ENCODE peak calls at places on chromosome 19, in four cellular contexts. One of them, this sample, is unnamed.

GRCh38 chr19:30512748-30513389 is 140.7 kb downstream of the ZNF536 start:
- DNase-seq in fibroblast of pulmonary artery: no peak
- DNase-seq in GM23338: no peak
- DNase-seq in uterus: no peak
- DNase-seq in this sample: peak; percentile 73

GRCh38 chr19:52492991-52493470 is 34.4 kb upstream of the ZNF808 start:
- DNase-seq in fibroblast of pulmonary artery: no peak
- DNase-seq in GM23338: peak; percentile 84
- DNase-seq in uterus: no peak
- DNase-seq in this sample: peak; percentile 28

GRCh38 chr19:53916004-53916403 is 6.9 kb downstream of the CACNG7 start:
- DNase-seq in fibroblast of pulmonary artery: no peak
- DNase-seq in GM23338: no peak
- DNase-seq in uterus: no peak
- DNase-seq in this sample: no peak

GRCh38 chr19:31666126-31666525 is 316.9 kb upstream of the TSHZ3 start:
- DNase-seq in fibroblast of pulmonary artery: no peak
- DNase-seq in GM23338: no peak
- DNase-seq in uterus: no peak
- DNase-seq in this sample: no peak

GRCh38 chr19:46303702-46304397 is 7.0 kb downstream of the HIF3A start:
- DNase-seq in fibroblast of pulmonary artery: peak; percentile 64
- DNase-seq in GM23338: peak; percentile 100
- DNase-seq in uterus: peak; percentile 56
- DNase-seq in this sample: peak; percentile 75

GRCh38 chr19:33472696-33473624 is 48.6 kb downstream of the PEPD start:
- DNase-seq in fibroblast of pulmonary artery: peak; percentile 74
- DNase-seq in GM23338: no peak
- DNase-seq in uterus: peak; percentile 23
- DNase-seq in this sample: peak; percentile 89

GRCh38 chr19:22617614-22618325 is 16.4 kb upstream of the ZNF492 start:
- DNase-seq in fibroblast of pulmonary artery: no peak
- DNase-seq in GM23338: no peak
- DNase-seq in uterus: peak; percentile 59
- DNase-seq in this sample: no peak

GRCh38 chr19:21109116-21109515 is 27.1 kb downstream of the ZNF714 start:
- DNase-seq in fibroblast of pulmonary artery: peak; percentile 31
- DNase-seq in GM23338: no peak
- DNase-seq in uterus: no peak
- DNase-seq in this sample: peak; percentile 5

GRCh38 chr19:35545855-35546381 is 492 bp downstream of the TMEM147 start:
- DNase-seq in fibroblast of pulmonary artery: no peak
- DNase-seq in GM23338: peak; percentile 63
- DNase-seq in uterus: peak; percentile 41
- DNase-seq in this sample: peak; percentile 67

GRCh38 chr19:34330116-34330515 is 34.9 kb upstream of the GPI start:
- DNase-seq in fibroblast of pulmonary artery: no peak
- DNase-seq in GM23338: no peak
- DNase-seq in uterus: no peak
- DNase-seq in this sample: no peak

GRCh38 chr19:37227996-37228395 is 10.0 kb downstream of the ZNF383 start:
- DNase-seq in fibroblast of pulmonary artery: no peak
- DNase-seq in GM23338: peak; percentile 84
- DNase-seq in uterus: no peak
- DNase-seq in this sample: no peak

GRCh38 chr19:16429066-16429758 is 42.6 kb downstream of the EPS15L1 start:
- DNase-seq in fibroblast of pulmonary artery: no peak
- DNase-seq in GM23338: no peak
- DNase-seq in uterus: no peak
- DNase-seq in this sample: no peak

GRCh38 chr19:18415177-18415867 is 3.9 kb upstream of the SSBP4 start:
- DNase-seq in fibroblast of pulmonary artery: peak; percentile 97
- DNase-seq in GM23338: no peak
- DNase-seq in uterus: peak; percentile 91
- DNase-seq in this sample: peak; percentile 87

GRCh38 chr19:30651066-30651465 is 278.9 kb downstream of the ZNF536 start:
- DNase-seq in fibroblast of pulmonary artery: no peak
- DNase-seq in GM23338: no peak
- DNase-seq in uterus: no peak
- DNase-seq in this sample: no peak

GRCh38 chr19:46841458-46842083 is 9.1 kb downstream of the AP2S1 start:
- DNase-seq in fibroblast of pulmonary artery: peak; percentile 68
- DNase-seq in GM23338: no peak
- DNase-seq in uterus: peak; percentile 60
- DNase-seq in this sample: peak; percentile 54

GRCh38 chr19:2084993-2085720 is 11.0 kb downstream of the MOB3A start:
- DNase-seq in fibroblast of pulmonary artery: peak; percentile 38
- DNase-seq in GM23338: no peak
- DNase-seq in uterus: no peak
- DNase-seq in this sample: no peak

GRCh38 chr19:6359942-6360341 is 1.4 kb upstream of the CLPP start:
- DNase-seq in fibroblast of pulmonary artery: no peak
- DNase-seq in GM23338: no peak
- DNase-seq in uterus: no peak
- DNase-seq in this sample: no peak

GRCh38 chr19:57302727-57303401 is 17.4 kb upstream of the ZNF543 start:
- DNase-seq in fibroblast of pulmonary artery: no peak
- DNase-seq in GM23338: peak; percentile 53
- DNase-seq in uterus: no peak
- DNase-seq in this sample: no peak

GRCh38 chr19:4707322-4707721 is 16.3 kb downstream of the DPP9 start:
- DNase-seq in fibroblast of pulmonary artery: no peak
- DNase-seq in GM23338: no peak
- DNase-seq in uterus: no peak
- DNase-seq in this sample: no peak

GRCh38 chr19:10678813-10679212 is 22.4 kb upstream of the QTRT1 start:
- DNase-seq in fibroblast of pulmonary artery: no peak
- DNase-seq in GM23338: no peak
- DNase-seq in uterus: no peak
- DNase-seq in this sample: no peak

GRCh38 chr19:48244289-48244688 is 11.4 kb downstream of the CARD8 start:
- DNase-seq in fibroblast of pulmonary artery: peak; percentile 47
- DNase-seq in GM23338: no peak
- DNase-seq in uterus: no peak
- DNase-seq in this sample: no peak

GRCh38 chr19:17716309-17716929 is 2.9 kb upstream of the MAP1S start:
- DNase-seq in fibroblast of pulmonary artery: no peak
- DNase-seq in GM23338: peak; percentile 67
- DNase-seq in uterus: no peak
- DNase-seq in this sample: peak; percentile 26

GRCh38 chr19:45657520-45658163 is 10.4 kb upstream of the GIPR start:
- DNase-seq in fibroblast of pulmonary artery: no peak
- DNase-seq in GM23338: no peak
- DNase-seq in uterus: no peak
- DNase-seq in this sample: no peak

GRCh38 chr19:13613447-13613846 is 107.2 kb upstream of the CACNA1A start:
- DNase-seq in fibroblast of pulmonary artery: no peak
- DNase-seq in GM23338: no peak
- DNase-seq in uterus: no peak
- DNase-seq in this sample: no peak

GRCh38 chr19:30148039-30148438 is 206.0 kb downstream of the URI1 start:
- DNase-seq in fibroblast of pulmonary artery: no peak
- DNase-seq in GM23338: no peak
- DNase-seq in uterus: no peak
- DNase-seq in this sample: no peak

GRCh38 chr19:954672-955494 is 29.0 kb downstream of the ARID3A start:
- DNase-seq in fibroblast of pulmonary artery: no peak
- DNase-seq in GM23338: no peak
- DNase-seq in uterus: no peak
- DNase-seq in this sample: no peak

DNA sequence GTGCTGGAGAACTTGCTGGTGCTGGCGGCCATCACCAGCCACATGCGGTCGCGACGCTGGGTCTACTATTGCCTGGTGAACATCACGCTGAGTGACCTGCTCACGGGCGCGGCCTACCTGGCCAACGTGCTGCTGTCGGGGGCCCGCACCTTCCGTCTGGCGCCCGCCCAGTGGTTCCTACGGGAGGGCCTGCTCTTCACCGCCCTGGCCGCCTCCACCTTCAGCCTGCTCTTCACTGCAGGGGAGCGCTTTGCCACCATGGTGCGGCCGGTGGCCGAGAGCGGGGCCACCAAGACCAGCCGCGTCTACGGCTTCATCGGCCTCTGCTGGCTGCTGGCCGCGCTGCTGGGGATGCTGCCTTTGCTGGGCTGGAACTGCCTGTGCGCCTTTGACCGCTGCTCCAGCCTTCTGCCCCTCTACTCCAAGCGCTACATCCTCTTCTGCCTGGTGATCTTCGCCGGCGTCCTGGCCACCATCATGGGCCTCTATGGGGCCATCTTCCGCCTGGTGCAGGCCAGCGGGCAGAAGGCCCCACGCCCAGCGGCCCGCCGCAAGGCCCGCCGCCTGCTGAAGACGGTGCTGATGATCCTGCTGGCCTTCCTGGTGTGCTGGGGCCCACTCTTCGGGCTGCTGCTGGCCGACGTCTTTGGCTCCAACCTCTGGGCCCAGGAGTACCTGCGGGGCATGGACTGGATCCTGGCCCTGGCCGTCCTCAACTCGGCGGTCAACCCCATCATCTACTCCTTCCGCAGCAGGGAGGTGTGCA is 587 bp downstream of the S1PR4 start:
- DNase-seq in fibroblast of pulmonary artery: no peak
- DNase-seq in GM23338: no peak
- DNase-seq in uterus: no peak
- DNase-seq in this sample: no peak
- TF ChIP-seq CTCF in fibroblast of pulmonary artery: no peak
- TF ChIP-seq CTCF in GM23338: no peak
- TF ChIP-seq CTCF in uterus: no peak
- TF ChIP-seq CTCF in this sample: no peak

GRCh38 chr19:41428481-41428859 is 1.3 kb upstream of the B3GNT8 start:
- DNase-seq in fibroblast of pulmonary artery: no peak
- DNase-seq in GM23338: no peak
- DNase-seq in uterus: no peak
- DNase-seq in this sample: no peak
- H3K4me3 ChIP-seq in fibroblast of pulmonary artery: no peak overlapping the region
- H3K4me3 ChIP-seq in GM23338: peak overlapping the region; percentile 68
- H3K4me3 ChIP-seq in uterus: no peak overlapping the region
- H3K4me3 ChIP-seq in this sample: peak overlapping the region; percentile 64

DNA sequence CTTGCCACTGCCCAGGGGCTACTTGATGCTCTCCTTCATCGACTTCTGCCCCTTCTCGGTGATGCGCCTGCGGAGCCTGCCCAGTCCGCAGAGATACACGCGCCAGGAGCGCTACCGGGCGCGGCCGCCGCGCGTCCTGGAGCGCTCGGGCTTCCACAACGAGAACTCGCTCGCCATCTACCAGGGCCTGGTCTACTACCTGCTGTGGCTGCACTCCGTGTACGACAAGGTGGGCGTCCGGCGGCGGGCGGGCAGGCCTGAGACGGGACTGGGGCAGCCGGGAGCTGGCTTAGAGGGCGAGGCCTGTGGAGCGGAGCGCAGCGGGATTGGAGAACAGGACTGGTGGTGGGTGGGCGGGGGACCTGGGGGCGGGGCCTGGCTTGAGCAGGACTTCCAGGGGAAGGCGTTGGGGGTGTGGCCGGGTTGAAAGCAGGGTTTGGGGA is 12.7 kb upstream of the PSMD8 start:
- DNase-seq in fibroblast of pulmonary artery: peak; percentile 65
- DNase-seq in GM23338: peak; percentile 99
- DNase-seq in uterus: peak; percentile 57
- DNase-seq in this sample: peak; percentile 84
- TF ChIP-seq CTCF in fibroblast of pulmonary artery: no peak
- TF ChIP-seq CTCF in GM23338: no peak
- TF ChIP-seq CTCF in uterus: no peak
- TF ChIP-seq CTCF in this sample: peak; percentile 2

DNA sequence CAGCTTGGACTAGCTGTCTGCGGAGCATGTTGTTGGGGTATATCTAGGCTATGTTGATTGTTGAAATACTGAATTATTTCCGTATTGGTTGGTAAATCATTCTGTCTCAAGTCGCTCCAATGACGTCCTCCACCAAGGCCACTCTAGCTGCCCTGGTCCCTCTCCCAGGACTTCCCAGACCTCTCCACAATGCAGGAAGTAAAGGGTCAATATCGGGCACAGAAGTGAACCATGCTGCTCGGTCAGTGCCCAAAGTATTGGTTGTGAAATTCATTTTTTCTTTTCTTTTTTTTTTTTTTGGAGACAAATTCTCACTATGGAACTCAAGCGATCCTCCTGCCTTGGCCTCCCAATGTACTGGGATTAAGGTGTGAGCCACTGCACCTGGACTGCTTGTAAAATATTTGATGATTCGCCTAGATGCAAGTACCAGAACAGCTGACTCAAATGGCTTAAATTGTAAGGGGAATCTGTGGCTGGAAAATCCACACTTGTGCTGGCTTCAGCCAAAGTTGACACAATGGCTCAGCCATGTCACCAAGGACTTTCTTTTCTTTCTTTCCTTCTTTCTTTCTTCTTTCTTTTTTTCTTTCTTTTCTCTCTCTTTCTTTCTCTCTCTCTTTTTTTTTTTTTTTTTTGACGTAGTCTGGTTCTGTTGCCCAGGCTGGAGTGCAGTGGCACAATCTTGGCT is 43.7 kb downstream of the NUMBL start:
- DNase-seq in fibroblast of pulmonary artery: no peak
- DNase-seq in GM23338: no peak
- DNase-seq in uterus: no peak
- DNase-seq in this sample: no peak
- H3K4me3 ChIP-seq in fibroblast of pulmonary artery: peak overlapping the region; percentile 23
- H3K4me3 ChIP-seq in GM23338: no peak overlapping the region
- H3K4me3 ChIP-seq in uterus: no peak overlapping the region
- H3K4me3 ChIP-seq in this sample: no peak overlapping the region

GRCh38 chr19:19515764-19516519 is at the start of gene NDUFA13:
- DNase-seq in fibroblast of pulmonary artery: peak; percentile 94
- DNase-seq in GM23338: peak; percentile 97
- DNase-seq in uterus: peak; percentile 96
- DNase-seq in this sample: peak; percentile 88
- TF ChIP-seq CTCF in fibroblast of pulmonary artery: no peak
- TF ChIP-seq CTCF in GM23338: no peak
- TF ChIP-seq CTCF in uterus: no peak
- TF ChIP-seq CTCF in this sample: no peak